ENCODE peak calls at places on chromosome 18, in four cellular contexts. P is midbrain, T is HFFc6, A is psoas muscle. U is an unnamed sample.

GRCh38 chr18:58180738-58181353 is 136.8 kb downstream of the NEDD4L start:
- DNase-seq in P (peak), T (no peak), A (no peak), U (peak)

GRCh38 chr18:79681484-79682387 is 2.1 kb downstream of the CTDP1 start:
- DNase-seq in P (no peak), T (no peak), A (no peak), U (no peak)

GRCh38 chr18:55522011-55522410 is 66.0 kb downstream of the TCF4 start:
- DNase-seq in P (peak), T (peak), A (no peak), U (no peak)

GRCh38 chr18:3447895-3448844 is 1.8 kb upstream of the TGIF1 start:
- DNase-seq in P (peak), T (peak), A (peak), U (peak)

GRCh38 chr18:22710628-22711380 is 222.3 kb upstream of the RBBP8 start:
- DNase-seq in P (no peak), T (no peak), A (peak), U (peak)

GRCh38 chr18:24491882-24492281 is 31.4 kb downstream of the HRH4 start:
- DNase-seq in P (no peak), T (no peak), A (no peak), U (no peak)

GRCh38 chr18:48826271-48826670 is 124.5 kb downstream of the SMAD7 start:
- DNase-seq in P (no peak), T (no peak), A (no peak), U (no peak)

GRCh38 chr18:67875057-67875456 is 358.5 kb upstream of the DSEL start:
- DNase-seq in P (no peak), T (no peak), A (no peak), U (peak)

GRCh38 chr18:38174594-38174993 is 609.0 kb upstream of the CELF4 start:
- DNase-seq in P (no peak), T (no peak), A (no peak), U (no peak)

GRCh38 chr18:58882681-58883080 is 18.0 kb downstream of the ZNF532 start:
- DNase-seq in P (no peak), T (no peak), A (no peak), U (peak)

GRCh38 chr18:80252136-80252535 is 4.8 kb upstream of the PARD6G start:
- DNase-seq in P (no peak), T (peak), A (no peak), U (peak)

GRCh38 chr18:51621103-51621969 is 423.9 kb upstream of the MEX3C start:
- DNase-seq in P (peak), T (peak), A (no peak), U (peak)

GRCh38 chr18:58263055-58263732 is 219.2 kb downstream of the NEDD4L start:
- DNase-seq in P (no peak), T (no peak), A (no peak), U (no peak)

GRCh38 chr18:48843596-48843995 is 107.2 kb downstream of the SMAD7 start:
- DNase-seq in P (no peak), T (no peak), A (no peak), U (no peak)

GRCh38 chr18:78736015-78736690 is 243.5 kb upstream of the SALL3 start:
- DNase-seq in P (no peak), T (no peak), A (no peak), U (no peak)

GRCh38 chr18:78979682-78980278 is at the start of gene SALL3:
- DNase-seq in P (peak), T (no peak), A (no peak), U (peak)

GRCh38 chr18:33666915-33667314 is 88.9 kb downstream of the ASXL3 start:
- DNase-seq in P (no peak), T (no peak), A (no peak), U (no peak)

GRCh38 chr18:45997689-45998088 is 30.6 kb upstream of the EPG5 start:
- DNase-seq in P (no peak), T (no peak), A (no peak), U (no peak)